ENCODE peak calls at places on chromosomes 16 and 17, in five cellular contexts. One of them, this sample, is unnamed.

GRCh38 chr17:51585514-51586104 is 325.3 kb downstream of the UTP18 start:
- DNase-seq in K562: no peak
- DNase-seq in GM12878: no peak
- DNase-seq in HepG2: peak
- DNase-seq in H1: peak
- DNase-seq in this sample: peak

GRCh38 chr17:39970157-39970692 is 7.4 kb downstream of the GSDMA start:
- DNase-seq in K562: no peak
- DNase-seq in HepG2: no peak
- DNase-seq in GM12878: no peak
- DNase-seq in H1: no peak
- DNase-seq in this sample: no peak

GRCh38 chr17:36500745-36501225 is 14.3 kb downstream of the ZNHIT3 start:
- DNase-seq in HepG2: no peak
- DNase-seq in H1: no peak
- DNase-seq in K562: peak
- DNase-seq in GM12878: no peak
- DNase-seq in this sample: no peak

GRCh38 chr17:45692661-45693060 is 91.5 kb upstream of the CRHR1 start:
- DNase-seq in K562: no peak
- DNase-seq in H1: no peak
- DNase-seq in HepG2: no peak
- DNase-seq in GM12878: no peak
- DNase-seq in this sample: no peak

GRCh38 chr16:10827691-10828341 is 9.2 kb upstream of the TVP23A start:
- DNase-seq in K562: no peak
- DNase-seq in HepG2: no peak
- DNase-seq in H1: no peak
- DNase-seq in GM12878: no peak
- DNase-seq in this sample: no peak

GRCh38 chr17:35523296-35523695 is 14.2 kb downstream of the SLFN12L start:
- DNase-seq in GM12878: no peak
- DNase-seq in K562: no peak
- DNase-seq in H1: no peak
- DNase-seq in HepG2: no peak
- DNase-seq in this sample: no peak

GRCh38 chr16:74275031-74275636 is 21.5 kb upstream of the PSMD7 start:
- DNase-seq in K562: peak
- DNase-seq in H1: no peak
- DNase-seq in HepG2: no peak
- DNase-seq in GM12878: no peak
- DNase-seq in this sample: peak

GRCh38 chr17:34721326-34721725 is 141.9 kb downstream of the TMEM132E start:
- DNase-seq in K562: no peak
- DNase-seq in HepG2: no peak
- DNase-seq in GM12878: no peak
- DNase-seq in H1: no peak
- DNase-seq in this sample: peak

GRCh38 chr17:36118477-36119353 is 15.1 kb downstream of the CCL4 start:
- DNase-seq in H1: no peak
- DNase-seq in HepG2: no peak
- DNase-seq in GM12878: no peak
- DNase-seq in K562: no peak
- DNase-seq in this sample: no peak

GRCh38 chr17:68835061-68835460 is 120.1 kb downstream of the ABCA8 start:
- DNase-seq in H1: no peak
- DNase-seq in K562: no peak
- DNase-seq in GM12878: no peak
- DNase-seq in HepG2: no peak
- DNase-seq in this sample: no peak

DNA sequence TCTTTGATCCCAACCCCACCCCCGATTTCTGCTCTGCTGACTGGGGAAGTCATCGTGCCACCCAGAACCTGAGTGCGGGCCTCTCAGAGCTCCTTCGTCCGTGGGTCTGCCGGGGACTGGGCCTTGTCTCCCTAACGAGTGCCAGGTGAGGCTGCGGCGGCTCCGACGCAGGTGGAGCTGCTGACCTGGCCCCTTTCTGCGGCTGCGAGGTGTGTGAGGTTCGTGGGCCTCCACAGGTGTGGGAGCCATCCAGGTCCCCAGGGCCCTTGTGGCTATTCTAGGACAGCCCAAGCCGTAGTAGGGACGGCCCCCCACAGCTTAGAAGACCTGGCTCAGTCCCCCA is 3.0 kb downstream of the UBE2I start:
- DNase-seq in H1: no peak
- DNase-seq in K562: no peak
- DNase-seq in HepG2: no peak
- DNase-seq in GM12878: no peak
- DNase-seq in this sample: no peak
- H3K4me3 ChIP-seq in H1: no peak
- H3K4me3 ChIP-seq in K562: no peak
- H3K4me3 ChIP-seq in HepG2: no peak
- H3K4me3 ChIP-seq in GM12878: peak
- H3K4me3 ChIP-seq in this sample: no peak

DNA sequence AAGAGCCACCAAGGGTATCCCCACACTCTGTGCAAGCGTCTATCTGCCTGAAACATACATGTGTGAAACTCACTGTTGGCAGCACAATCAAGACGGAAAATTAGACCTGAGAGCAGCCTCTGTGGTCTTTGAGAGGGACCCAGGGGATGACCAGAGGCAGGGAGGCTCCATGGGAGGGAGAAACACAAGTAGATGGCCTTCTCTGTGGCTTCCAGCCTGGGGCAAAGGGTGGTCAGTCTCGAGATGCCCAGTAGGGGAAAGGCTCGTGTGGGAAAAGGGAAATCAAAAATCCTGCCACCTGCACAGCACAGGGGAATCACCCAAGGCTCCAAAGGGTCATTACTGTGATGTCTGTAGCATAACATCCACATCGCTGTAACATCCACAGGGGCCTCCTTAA is 823.3 kb downstream of the KCNJ18 start:
- DNase-seq in GM12878: no peak
- DNase-seq in HepG2: no peak
- DNase-seq in K562: no peak
- DNase-seq in H1: no peak
- DNase-seq in this sample: no peak
- TF ChIP-seq MAX in GM12878: no peak
- TF ChIP-seq MAX in HepG2: no peak
- TF ChIP-seq MAX in K562: no peak
- TF ChIP-seq MAX in H1: no peak
- TF ChIP-seq MAX in this sample: no peak

DNA sequence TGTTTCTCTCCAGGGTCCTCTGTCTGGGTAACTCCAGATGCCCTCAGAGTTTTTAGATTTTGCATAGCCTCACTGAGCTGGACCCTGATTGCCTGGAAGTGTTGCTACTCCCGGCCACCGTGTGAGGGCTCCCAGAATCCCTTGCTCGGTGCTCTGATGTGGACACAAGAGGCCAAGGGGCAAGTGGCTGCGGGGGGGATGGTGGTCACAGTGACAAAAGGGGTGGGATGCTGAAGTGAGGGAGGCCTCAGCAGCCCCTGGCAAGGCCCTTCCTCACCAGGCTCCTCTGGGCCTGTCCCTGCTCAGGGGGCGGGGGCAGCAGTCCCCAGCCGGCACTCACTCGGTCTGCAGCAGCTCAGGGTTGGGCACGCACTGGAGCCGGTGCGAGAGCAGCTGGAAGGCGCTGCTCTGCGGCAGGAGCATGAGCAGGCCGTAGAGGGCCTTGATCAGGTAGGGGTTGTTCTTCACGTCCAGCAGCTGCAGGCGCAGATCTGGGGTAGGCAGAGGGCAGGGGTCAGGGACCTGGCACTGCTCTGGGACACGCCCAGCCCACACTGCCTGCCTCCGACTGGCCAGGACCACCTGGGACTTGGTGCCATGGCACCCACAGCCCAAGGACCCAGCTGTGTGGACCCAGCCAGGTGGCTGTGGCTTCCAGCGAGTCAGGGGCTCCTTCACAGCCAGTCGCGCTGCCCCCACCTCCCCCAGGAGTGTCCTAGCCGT is 6.8 kb upstream of the MTSS2 start:
- DNase-seq in HepG2: peak
- DNase-seq in K562: no peak
- DNase-seq in H1: no peak
- DNase-seq in GM12878: no peak
- DNase-seq in this sample: no peak
- TF ChIP-seq ATF3 in HepG2: no peak
- TF ChIP-seq ATF3 in K562: no peak
- TF ChIP-seq ATF3 in H1: no peak
- TF ChIP-seq ATF3 in GM12878: no peak
- TF ChIP-seq ATF3 in this sample: no peak

GRCh38 chr17:4313482-4314114 is 49.8 kb upstream of the ANKFY1 start:
- DNase-seq in H1: no peak
- DNase-seq in K562: no peak
- DNase-seq in GM12878: no peak
- DNase-seq in HepG2: no peak
- DNase-seq in this sample: no peak
- H3K4me3 ChIP-seq in H1: no peak
- H3K4me3 ChIP-seq in K562: no peak
- H3K4me3 ChIP-seq in GM12878: peak
- H3K4me3 ChIP-seq in HepG2: no peak
- H3K4me3 ChIP-seq in this sample: no peak